ENCODE peak calls at places on chromosome 1, in nine cellular contexts. One of them, this sample, is unnamed.

GRCh38 chr1:101247404-101248287 is 10.8 kb downstream of the S1PR1 start:
- DNase-seq in mammary epithelial cell: no peak
- DNase-seq in esophagus muscularis mucosa: no peak
- DNase-seq in psoas muscle: no peak
- DNase-seq in cardiac muscle cell: no peak
- DNase-seq in thoracic aorta: no peak
- DNase-seq in lower lobe of right lung: no peak
- DNase-seq in Caco-2: no peak
- DNase-seq in left lung: no peak
- DNase-seq in this sample: no peak

GRCh38 chr1:11286735-11287410 is 13.9 kb downstream of the UBIAD1 start:
- DNase-seq in lower lobe of right lung: no peak
- DNase-seq in psoas muscle: no peak
- DNase-seq in thoracic aorta: no peak
- DNase-seq in Caco-2: no peak
- DNase-seq in left lung: no peak
- DNase-seq in esophagus muscularis mucosa: no peak
- DNase-seq in mammary epithelial cell: no peak
- DNase-seq in cardiac muscle cell: no peak
- DNase-seq in this sample: no peak

GRCh38 chr1:145891143-145891542 is 5.5 kb upstream of the ANKRD35 start:
- DNase-seq in Caco-2: no peak
- DNase-seq in cardiac muscle cell: no peak
- DNase-seq in esophagus muscularis mucosa: no peak
- DNase-seq in thoracic aorta: no peak
- DNase-seq in left lung: no peak
- DNase-seq in lower lobe of right lung: no peak
- DNase-seq in psoas muscle: no peak
- DNase-seq in mammary epithelial cell: peak; percentile 72
- DNase-seq in this sample: no peak

GRCh38 chr1:5743435-5744095 is 248.7 kb downstream of the NPHP4 start:
- DNase-seq in thoracic aorta: no peak
- DNase-seq in left lung: peak; percentile 49
- DNase-seq in lower lobe of right lung: peak; percentile 18
- DNase-seq in cardiac muscle cell: no peak
- DNase-seq in esophagus muscularis mucosa: no peak
- DNase-seq in Caco-2: peak; percentile 16
- DNase-seq in psoas muscle: no peak
- DNase-seq in mammary epithelial cell: no peak
- DNase-seq in this sample: peak; percentile 44

GRCh38 chr1:27638047-27638734 is 3.2 kb upstream of the FGR start:
- DNase-seq in left lung: peak; percentile 8
- DNase-seq in psoas muscle: no peak
- DNase-seq in esophagus muscularis mucosa: no peak
- DNase-seq in thoracic aorta: no peak
- DNase-seq in Caco-2: no peak
- DNase-seq in lower lobe of right lung: no peak
- DNase-seq in cardiac muscle cell: no peak
- DNase-seq in mammary epithelial cell: no peak
- DNase-seq in this sample: no peak

GRCh38 chr1:195740862-195741261 is 867.4 kb downstream of the KCNT2 start:
- DNase-seq in cardiac muscle cell: no peak
- DNase-seq in left lung: no peak
- DNase-seq in lower lobe of right lung: no peak
- DNase-seq in esophagus muscularis mucosa: no peak
- DNase-seq in thoracic aorta: no peak
- DNase-seq in mammary epithelial cell: no peak
- DNase-seq in psoas muscle: no peak
- DNase-seq in Caco-2: no peak
- DNase-seq in this sample: no peak

GRCh38 chr1:180632326-180633088 is 685 bp downstream of the XPR1 start:
- DNase-seq in psoas muscle: peak; percentile 72
- DNase-seq in lower lobe of right lung: peak; percentile 76
- DNase-seq in esophagus muscularis mucosa: peak; percentile 93
- DNase-seq in mammary epithelial cell: no peak
- DNase-seq in left lung: peak; percentile 93
- DNase-seq in thoracic aorta: no peak
- DNase-seq in cardiac muscle cell: peak; percentile 74
- DNase-seq in Caco-2: no peak
- DNase-seq in this sample: peak; percentile 87

GRCh38 chr1:77273891-77274290 is 7.9 kb upstream of the AK5 start:
- DNase-seq in cardiac muscle cell: no peak
- DNase-seq in lower lobe of right lung: no peak
- DNase-seq in mammary epithelial cell: no peak
- DNase-seq in esophagus muscularis mucosa: no peak
- DNase-seq in psoas muscle: no peak
- DNase-seq in thoracic aorta: no peak
- DNase-seq in left lung: no peak
- DNase-seq in Caco-2: no peak
- DNase-seq in this sample: no peak

GRCh38 chr1:192098001-192098400 is 60.3 kb upstream of the RGS18 start:
- DNase-seq in Caco-2: no peak
- DNase-seq in lower lobe of right lung: no peak
- DNase-seq in mammary epithelial cell: no peak
- DNase-seq in thoracic aorta: no peak
- DNase-seq in psoas muscle: no peak
- DNase-seq in left lung: peak; percentile 55
- DNase-seq in cardiac muscle cell: no peak
- DNase-seq in esophagus muscularis mucosa: no peak
- DNase-seq in this sample: no peak

GRCh38 chr1:27623327-27624212 is 11.4 kb downstream of the FGR start:
- DNase-seq in lower lobe of right lung: no peak
- DNase-seq in psoas muscle: no peak
- DNase-seq in mammary epithelial cell: no peak
- DNase-seq in thoracic aorta: no peak
- DNase-seq in esophagus muscularis mucosa: no peak
- DNase-seq in Caco-2: no peak
- DNase-seq in left lung: peak; percentile 61
- DNase-seq in cardiac muscle cell: no peak
- DNase-seq in this sample: no peak

GRCh38 chr1:12232221-12232620 is 2.4 kb downstream of the VPS13D start:
- DNase-seq in lower lobe of right lung: no peak
- DNase-seq in esophagus muscularis mucosa: no peak
- DNase-seq in psoas muscle: peak; percentile 52
- DNase-seq in mammary epithelial cell: peak; percentile 92
- DNase-seq in cardiac muscle cell: no peak
- DNase-seq in Caco-2: no peak
- DNase-seq in thoracic aorta: no peak
- DNase-seq in left lung: no peak
- DNase-seq in this sample: no peak

GRCh38 chr1:93817819-93818569 is 61.0 kb downstream of the DNTTIP2 start:
- DNase-seq in left lung: peak; percentile 70
- DNase-seq in mammary epithelial cell: peak; percentile 77
- DNase-seq in thoracic aorta: no peak
- DNase-seq in Caco-2: no peak
- DNase-seq in psoas muscle: no peak
- DNase-seq in cardiac muscle cell: no peak
- DNase-seq in lower lobe of right lung: no peak
- DNase-seq in esophagus muscularis mucosa: peak; percentile 74
- DNase-seq in this sample: no peak

GRCh38 chr1:98391175-98391574 is 270.3 kb upstream of the SNX7 start:
- DNase-seq in psoas muscle: no peak
- DNase-seq in cardiac muscle cell: no peak
- DNase-seq in Caco-2: no peak
- DNase-seq in left lung: no peak
- DNase-seq in mammary epithelial cell: no peak
- DNase-seq in lower lobe of right lung: no peak
- DNase-seq in thoracic aorta: no peak
- DNase-seq in esophagus muscularis mucosa: no peak
- DNase-seq in this sample: no peak

GRCh38 chr1:49728377-49728776 is 295.4 kb downstream of the AGBL4 start:
- DNase-seq in cardiac muscle cell: no peak
- DNase-seq in Caco-2: no peak
- DNase-seq in thoracic aorta: no peak
- DNase-seq in mammary epithelial cell: peak; percentile 35
- DNase-seq in psoas muscle: no peak
- DNase-seq in lower lobe of right lung: no peak
- DNase-seq in left lung: no peak
- DNase-seq in esophagus muscularis mucosa: no peak
- DNase-seq in this sample: no peak

GRCh38 chr1:153792631-153793041 is 17.4 kb downstream of the SLC27A3 start:
- DNase-seq in left lung: no peak
- DNase-seq in Caco-2: no peak
- DNase-seq in cardiac muscle cell: no peak
- DNase-seq in psoas muscle: peak; percentile 12
- DNase-seq in esophagus muscularis mucosa: no peak
- DNase-seq in lower lobe of right lung: no peak
- DNase-seq in thoracic aorta: no peak
- DNase-seq in mammary epithelial cell: no peak
- DNase-seq in this sample: peak; percentile 58

DNA sequence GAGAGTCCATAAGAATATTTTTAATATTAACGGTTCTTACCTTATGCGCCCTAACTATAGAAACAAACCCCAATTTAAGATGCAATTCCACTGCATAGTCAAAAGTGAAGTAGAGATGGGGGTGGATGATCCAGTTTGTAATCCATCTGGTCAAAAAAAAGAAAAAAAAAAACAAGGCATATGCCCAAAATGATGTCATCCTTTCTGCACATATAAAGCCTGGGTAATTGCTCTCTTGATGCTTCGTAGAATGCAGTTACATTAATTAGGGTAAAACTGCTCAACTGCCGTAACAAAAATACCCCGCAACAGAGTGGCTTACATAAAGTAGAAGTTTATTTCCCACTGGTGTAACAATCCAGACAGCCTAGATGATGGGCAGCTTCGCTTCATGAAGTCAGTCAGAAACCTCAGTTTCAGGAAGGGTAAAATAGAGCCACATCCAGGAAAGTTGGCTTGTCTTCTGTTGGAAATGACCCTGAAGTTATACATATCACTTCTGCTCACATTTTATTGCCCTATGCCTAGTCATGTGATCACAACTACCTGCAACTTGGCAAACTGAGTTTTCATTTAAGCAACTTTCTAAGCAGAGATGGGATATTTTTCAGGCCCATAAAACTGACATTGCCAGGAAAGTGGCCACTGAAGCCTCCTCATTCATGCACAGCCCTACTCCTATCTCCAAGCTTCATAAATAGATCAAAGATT is 221.7 kb downstream of the C1orf94 start:
- DNase-seq in psoas muscle: no peak
- DNase-seq in thoracic aorta: no peak
- DNase-seq in left lung: no peak
- DNase-seq in Caco-2: no peak
- DNase-seq in mammary epithelial cell: no peak
- DNase-seq in cardiac muscle cell: no peak
- DNase-seq in esophagus muscularis mucosa: peak; percentile 74
- DNase-seq in lower lobe of right lung: no peak
- DNase-seq in this sample: no peak
- H3K36me3 ChIP-seq in psoas muscle: no peaks in the 10 kb centered on the region
- H3K36me3 ChIP-seq in thoracic aorta: no peaks in the 10 kb centered on the region
- H3K36me3 ChIP-seq in left lung: no peaks in the 10 kb centered on the region
- H3K36me3 ChIP-seq in Caco-2: no peaks in the 10 kb centered on the region
- H3K36me3 ChIP-seq in mammary epithelial cell: no peaks in the 10 kb centered on the region
- H3K36me3 ChIP-seq in cardiac muscle cell: no peaks in the 10 kb centered on the region
- H3K36me3 ChIP-seq in esophagus muscularis mucosa: no peaks in the 10 kb centered on the region
- H3K36me3 ChIP-seq in lower lobe of right lung: no peaks in the 10 kb centered on the region
- H3K36me3 ChIP-seq in this sample: no peaks in the 10 kb centered on the region

GRCh38 chr1:9101510-9102146 is 27.3 kb downstream of the GPR157 start:
- DNase-seq in mammary epithelial cell: peak; percentile 42
- DNase-seq in psoas muscle: no peak
- DNase-seq in esophagus muscularis mucosa: no peak
- DNase-seq in thoracic aorta: no peak
- DNase-seq in Caco-2: peak; percentile 65
- DNase-seq in cardiac muscle cell: peak; percentile 53
- DNase-seq in lower lobe of right lung: no peak
- DNase-seq in left lung: no peak
- DNase-seq in this sample: no peak

GRCh38 chr1:9100471-9101043 is 28.3 kb downstream of the GPR157 start:
- DNase-seq in lower lobe of right lung: no peak
- DNase-seq in mammary epithelial cell: no peak
- DNase-seq in Caco-2: no peak
- DNase-seq in thoracic aorta: no peak
- DNase-seq in left lung: no peak
- DNase-seq in esophagus muscularis mucosa: no peak
- DNase-seq in psoas muscle: no peak
- DNase-seq in cardiac muscle cell: no peak
- DNase-seq in this sample: no peak

GRCh38 chr1:9097947-9098705 is 28.7 kb upstream of the SLC2A5 start:
- DNase-seq in left lung: no peak
- DNase-seq in cardiac muscle cell: no peak
- DNase-seq in mammary epithelial cell: no peak
- DNase-seq in esophagus muscularis mucosa: no peak
- DNase-seq in psoas muscle: no peak
- DNase-seq in Caco-2: no peak
- DNase-seq in thoracic aorta: no peak
- DNase-seq in lower lobe of right lung: no peak
- DNase-seq in this sample: no peak

GRCh38 chr1:9095818-9096217 is 26.4 kb upstream of the SLC2A5 start:
- DNase-seq in psoas muscle: no peak
- DNase-seq in mammary epithelial cell: no peak
- DNase-seq in thoracic aorta: no peak
- DNase-seq in cardiac muscle cell: no peak
- DNase-seq in esophagus muscularis mucosa: no peak
- DNase-seq in Caco-2: no peak
- DNase-seq in lower lobe of right lung: no peak
- DNase-seq in left lung: no peak
- DNase-seq in this sample: no peak

GRCh38 chr1:9099555-9099954 is 29.3 kb downstream of the GPR157 start:
- DNase-seq in left lung: no peak
- DNase-seq in psoas muscle: no peak
- DNase-seq in thoracic aorta: no peak
- DNase-seq in cardiac muscle cell: no peak
- DNase-seq in Caco-2: no peak
- DNase-seq in lower lobe of right lung: no peak
- DNase-seq in esophagus muscularis mucosa: no peak
- DNase-seq in mammary epithelial cell: no peak
- DNase-seq in this sample: no peak
- TF ChIP-seq CTCF in left lung: no peak
- TF ChIP-seq CTCF in psoas muscle: no peak
- TF ChIP-seq CTCF in thoracic aorta: no peak
- TF ChIP-seq CTCF in cardiac muscle cell: no peak
- TF ChIP-seq CTCF in Caco-2: peak; percentile 14
- TF ChIP-seq CTCF in lower lobe of right lung: no peak
- TF ChIP-seq CTCF in esophagus muscularis mucosa: no peak
- TF ChIP-seq CTCF in mammary epithelial cell: no peak
- TF ChIP-seq CTCF in this sample: no peak

GRCh38 chr1:200143347-200143746 is 115.8 kb downstream of the NR5A2 start:
- DNase-seq in esophagus muscularis mucosa: no peak
- DNase-seq in thoracic aorta: no peak
- DNase-seq in mammary epithelial cell: no peak
- DNase-seq in left lung: no peak
- DNase-seq in psoas muscle: no peak
- DNase-seq in Caco-2: no peak
- DNase-seq in lower lobe of right lung: no peak
- DNase-seq in cardiac muscle cell: no peak
- DNase-seq in this sample: no peak
- H3K27me3 ChIP-seq in esophagus muscularis mucosa: no peaks in the 10 kb centered on the region
- H3K27me3 ChIP-seq in thoracic aorta: no peaks in the 10 kb centered on the region
- H3K27me3 ChIP-seq in mammary epithelial cell: no peaks in the 10 kb centered on the region
- H3K27me3 ChIP-seq in left lung: no peaks in the 10 kb centered on the region
- H3K27me3 ChIP-seq in psoas muscle: no peaks in the 10 kb centered on the region
- H3K27me3 ChIP-seq in Caco-2: no peaks in the 10 kb centered on the region
- H3K27me3 ChIP-seq in lower lobe of right lung: no peaks in the 10 kb centered on the region
- H3K27me3 ChIP-seq in cardiac muscle cell: no peaks in the 10 kb centered on the region
- H3K27me3 ChIP-seq in this sample: no peaks in the 10 kb centered on the region

DNA sequence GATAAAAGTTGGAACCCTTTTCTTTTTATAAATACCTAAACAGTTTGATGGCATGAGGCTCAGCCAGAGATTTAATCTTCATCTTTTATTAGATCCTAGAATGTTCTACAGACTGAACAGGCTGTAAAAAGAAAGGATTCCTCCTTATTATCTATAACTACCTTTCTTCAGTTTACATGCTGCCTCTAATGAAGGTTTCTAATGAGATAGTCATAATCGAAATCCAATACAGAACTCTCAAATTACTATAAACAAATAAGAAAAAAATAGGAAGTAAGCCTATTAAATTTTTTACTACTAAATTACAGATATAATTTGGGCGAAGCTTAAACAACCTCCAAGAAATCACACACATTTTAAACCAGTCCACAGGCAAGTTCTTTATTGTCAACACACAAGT is 5.0 kb downstream of the WDR26 start:
- DNase-seq in lower lobe of right lung: no peak
- DNase-seq in esophagus muscularis mucosa: no peak
- DNase-seq in left lung: no peak
- DNase-seq in mammary epithelial cell: no peak
- DNase-seq in cardiac muscle cell: no peak
- DNase-seq in thoracic aorta: no peak
- DNase-seq in Caco-2: no peak
- DNase-seq in psoas muscle: no peak
- DNase-seq in this sample: no peak
- H3K36me3 ChIP-seq in lower lobe of right lung: peaks cover 52% of the 10 kb centered on the region
- H3K36me3 ChIP-seq in esophagus muscularis mucosa: peaks cover 20% of the 10 kb centered on the region
- H3K36me3 ChIP-seq in left lung: no peaks in the 10 kb centered on the region
- H3K36me3 ChIP-seq in mammary epithelial cell: peaks cover 12% of the 10 kb centered on the region
- H3K36me3 ChIP-seq in cardiac muscle cell: peaks cover 49% of the 10 kb centered on the region
- H3K36me3 ChIP-seq in thoracic aorta: peaks cover 1% of the 10 kb centered on the region
- H3K36me3 ChIP-seq in Caco-2: no peaks in the 10 kb centered on the region
- H3K36me3 ChIP-seq in psoas muscle: peaks cover 60% of the 10 kb centered on the region
- H3K36me3 ChIP-seq in this sample: peaks cover 58% of the 10 kb centered on the region

This sample was measured in upper lobe of right lung.